ENCODE peak calls at places on chromosome 3, in eight cellular contexts. C is A549; U is GM04503; O is activated naive CD8-positive, alpha-beta T cell treated with anti-CD3 and anti-CD28 coated beads, Interleukin-2, amount 10 ng/mL, durations not matched to agents 7 days and 5 days; I is GM13976; K is NCI-H2029 treated with DMSO at 0.1 percent for 48 hours; S is anterior cingulate cortex; Y is posterior cingulate gyrus. D is an unnamed sample.

GRCh38 chr3:126421573-126422119 is 26.9 kb downstream of the CFAP100 start:
- DNase-seq in C (no peak), U (no peak), O (no peak), I (no peak), K (no peak), S (no peak), Y (no peak), D (no peak)

GRCh38 chr3:13307041-13307440 is 113.1 kb downstream of the NUP210 start:
- DNase-seq in C (no peak), U (no peak), O (no peak), I (no peak), K (no peak), S (no peak), Y (no peak), D (no peak)

GRCh38 chr3:11290743-11291680 is 18.8 kb downstream of the ATG7 start:
- DNase-seq in C (no peak), U (no peak), O (no peak), I (no peak), K (no peak), S (no peak), Y (no peak), D (no peak)

GRCh38 chr3:171417813-171418212 is 42.4 kb downstream of the TNIK start:
- DNase-seq in C (no peak), U (peak), O (no peak), I (no peak), K (no peak), S (no peak), Y (no peak), D (no peak)

GRCh38 chr3:32977842-32978241 is 26.4 kb downstream of the CCR4 start:
- DNase-seq in C (no peak), U (no peak), O (no peak), I (no peak), K (no peak), S (no peak), Y (no peak), D (no peak)

GRCh38 chr3:126100688-126101301 is 16.9 kb upstream of the SLC41A3 start:
- DNase-seq in C (no peak), U (no peak), O (no peak), I (peak), K (no peak), S (no peak), Y (no peak), D (no peak)

GRCh38 chr3:150210461-150211110 is 197.5 kb upstream of the TSC22D2 start:
- DNase-seq in C (no peak), U (no peak), O (no peak), I (no peak), K (no peak), S (no peak), Y (no peak), D (no peak)

GRCh38 chr3:39275052-39275451 is 4.8 kb downstream of the CX3CR1 start:
- DNase-seq in C (no peak), U (no peak), O (no peak), I (no peak), K (no peak), S (no peak), Y (no peak), D (no peak)

GRCh38 chr3:187735383-187735782 is 9.9 kb downstream of the BCL6 start:
- DNase-seq in C (no peak), U (no peak), O (no peak), I (no peak), K (no peak), S (no peak), Y (no peak), D (no peak)

GRCh38 chr3:37905987-37906674 is 44.5 kb downstream of the CTDSPL start:
- DNase-seq in C (no peak), U (peak), O (no peak), I (no peak), K (no peak), S (no peak), Y (no peak), D (no peak)

GRCh38 chr3:124818398-124819150 is 68.6 kb downstream of the ITGB5 start:
- DNase-seq in C (no peak), U (no peak), O (no peak), I (no peak), K (no peak), S (no peak), Y (no peak), D (no peak)

GRCh38 chr3:99473321-99473751 is 165.1 kb upstream of the COL8A1 start:
- DNase-seq in C (no peak), U (peak), O (no peak), I (no peak), K (no peak), S (no peak), Y (no peak), D (no peak)

GRCh38 chr3:39103324-39103693 is 4.1 kb downstream of the GORASP1 start:
- DNase-seq in C (no peak), U (no peak), O (no peak), I (peak), K (no peak), S (no peak), Y (no peak), D (no peak)

GRCh38 chr3:122350814-122351418 is 25.9 kb downstream of the CSTA start:
- DNase-seq in C (no peak), U (peak), O (no peak), I (no peak), K (no peak), S (no peak), Y (no peak), D (no peak)

GRCh38 chr3:142106536-142106935 is 42.8 kb downstream of the TFDP2 start:
- DNase-seq in C (no peak), U (no peak), O (no peak), I (no peak), K (no peak), S (no peak), Y (no peak), D (no peak)

GRCh38 chr3:41331023-41331422 is 131.7 kb downstream of the CTNNB1 start:
- DNase-seq in C (no peak), U (no peak), O (no peak), I (no peak), K (no peak), S (no peak), Y (no peak), D (no peak)

GRCh38 chr3:38110314-38111050 is 26.4 kb downstream of the ACAA1 start:
- DNase-seq in C (no peak), U (no peak), O (no peak), I (no peak), K (no peak), S (no peak), Y (no peak), D (no peak)

GRCh38 chr3:134749802-134750553 is 45.1 kb upstream of the EPHB1 start:
- DNase-seq in C (no peak), U (no peak), O (no peak), I (no peak), K (no peak), S (no peak), Y (no peak), D (no peak)

GRCh38 chr3:161893972-161894371 is 397.4 kb downstream of the OTOL1 start:
- DNase-seq in C (no peak), U (peak), O (no peak), I (no peak), K (no peak), S (no peak), Y (no peak), D (no peak)

GRCh38 chr3:49813497-49814174 is at the start of gene UBA7:
- DNase-seq in C (no peak), U (no peak), O (peak), I (peak), K (peak), S (no peak), Y (no peak), D (no peak)

GRCh38 chr3:50331364-50331907 is 3.4 kb upstream of the TUSC2 start:
- DNase-seq in C (no peak), U (no peak), O (no peak), I (no peak), K (no peak), S (no peak), Y (no peak), D (no peak)

GRCh38 chr3:10395671-10396070 is 74.8 kb upstream of the SEC13 start:
- DNase-seq in C (no peak), U (no peak), O (no peak), I (no peak), K (no peak), S (no peak), Y (no peak), D (no peak)

GRCh38 chr3:148943531-148944200 is 47.7 kb upstream of the GYG1 start:
- DNase-seq in C (peak), U (peak), O (no peak), I (peak), K (peak), S (no peak), Y (no peak), D (peak)

GRCh38 chr3:133733226-133733625 is 13.0 kb upstream of the TF start:
- DNase-seq in C (no peak), U (no peak), O (no peak), I (no peak), K (no peak), S (no peak), Y (no peak), D (peak)

GRCh38 chr3:37556789-37557301 is 304.8 kb upstream of the CTDSPL start:
- DNase-seq in C (no peak), U (no peak), O (no peak), I (no peak), K (no peak), S (no peak), Y (no peak), D (no peak)

GRCh38 chr3:126967386-126967785 is 15.5 kb upstream of the PLXNA1 start:
- DNase-seq in C (no peak), U (no peak), O (no peak), I (no peak), K (no peak), S (no peak), Y (no peak), D (no peak)

GRCh38 chr3:13543251-13543650 is 5.7 kb upstream of the FBLN2 start:
- DNase-seq in C (peak), U (peak), O (no peak), I (no peak), K (no peak), S (no peak), Y (no peak), D (no peak)

GRCh38 chr3:103421460-103421859 is 986.6 kb downstream of the ZPLD1 start:
- DNase-seq in C (no peak), U (no peak), O (no peak), I (no peak), K (no peak), S (no peak), Y (no peak), D (no peak)

GRCh38 chr3:28575100-28575747 is 226.6 kb upstream of the AZI2 start:
- DNase-seq in C (no peak), U (no peak), O (peak), I (peak), K (peak), S (no peak), Y (peak), D (peak)